ENCODE peak calls at places on chromosomes 3 and 15, in four cellular contexts. A, Z, D and C are unnamed samples.

GRCh38 chr3:9280477-9281219 is 31.2 kb upstream of the SRGAP3 start:
- DNase-seq in A (no peak), Z (no peak), D (no peak), C (peak)

GRCh38 chr3:9111349-9112265 is 137.8 kb downstream of the SRGAP3 start:
- DNase-seq in A (no peak), Z (no peak), D (no peak), C (no peak)

GRCh38 chr15:80693682-80694623 is 1.2 kb upstream of the ABHD17C start:
- DNase-seq in A (no peak), Z (peak), D (no peak), C (peak)

GRCh38 chr15:101489236-101489632 is 273 bp downstream of the PCSK6 start:
- DNase-seq in A (no peak), Z (no peak), D (no peak), C (peak)

GRCh38 chr3:49785565-49786356 is 581 bp downstream of the IP6K1 start:
- DNase-seq in A (no peak), Z (peak), D (no peak), C (peak)

GRCh38 chr15:101463265-101463664 is 26.2 kb downstream of the PCSK6 start:
- DNase-seq in A (no peak), Z (no peak), D (no peak), C (no peak)

GRCh38 chr3:98890181-98890882 is 11.2 kb downstream of the DCBLD2 start:
- DNase-seq in A (no peak), Z (peak), D (no peak), C (no peak)

GRCh38 chr15:74955796-74956647 is 550 bp downstream of the RPP25 start:
- DNase-seq in A (no peak), Z (peak), D (no peak), C (peak)

GRCh38 chr3:68256635-68257034 is 602.2 kb upstream of the SUCLG2 start:
- DNase-seq in A (no peak), Z (no peak), D (no peak), C (no peak)
- TF ChIP-seq CTCF in A (no peak), Z (no peak), D (no peak), C (peak)

GRCh38 chr3:57423335-57423734 is 120.8 kb downstream of the DNAH12 start:
- DNase-seq in A (no peak), Z (no peak), D (no peak), C (no peak)

GRCh38 chr3:57421336-57421735 is 122.8 kb downstream of the DNAH12 start:
- DNase-seq in A (no peak), Z (no peak), D (no peak), C (no peak)

DNA sequence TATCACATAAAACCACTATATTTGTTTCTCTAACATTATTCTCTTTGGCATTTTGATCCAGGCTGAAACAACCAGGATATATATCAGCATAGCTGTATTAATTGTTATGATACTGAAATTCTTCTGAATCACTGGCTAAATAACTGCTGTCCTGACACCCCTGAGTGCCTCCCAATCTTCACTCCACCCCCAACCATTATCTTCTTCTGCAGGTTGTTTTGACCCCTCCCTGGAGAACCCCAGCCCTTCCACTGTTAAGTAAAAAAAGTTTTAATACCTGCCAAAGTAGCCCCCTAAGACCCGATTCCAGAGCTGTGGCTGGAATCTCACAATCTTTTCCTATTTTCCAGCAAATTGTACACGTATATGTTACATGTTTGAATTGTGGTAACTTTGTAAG is 124.1 kb downstream of the DNAH12 start:
- DNase-seq in A (no peak), Z (no peak), D (no peak), C (no peak)
- H3K4me3 ChIP-seq in A (no peak), Z (no peak), D (no peak), C (no peak)

DNA sequence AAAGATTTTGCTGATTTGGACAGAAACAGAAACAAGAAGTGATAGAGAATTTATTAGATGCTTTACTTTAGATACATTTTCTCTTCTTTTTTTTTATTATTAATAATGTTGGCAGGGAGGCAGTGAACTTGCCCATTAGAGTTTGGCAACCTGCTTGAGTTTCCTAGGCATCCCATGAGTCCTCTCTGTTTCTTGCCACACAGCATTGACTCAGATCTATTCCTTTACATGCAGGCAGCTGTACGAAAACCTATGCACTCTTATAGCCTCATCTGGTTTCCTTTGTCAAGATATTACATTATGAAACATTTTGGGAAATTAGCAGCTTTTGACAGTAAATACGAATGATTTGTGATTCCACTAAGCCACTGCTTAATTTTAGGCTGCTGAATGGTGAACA is 23.2 kb downstream of the IL1RAP start:
- DNase-seq in A (no peak), Z (peak), D (no peak), C (no peak)
- TF ChIP-seq CTCF in A (no peak), Z (no peak), D (no peak), C (no peak)

GRCh38 chr15:71451080-71451479 is 335.8 kb downstream of the THSD4 start:
- DNase-seq in A (no peak), Z (no peak), D (no peak), C (no peak)
- H3K4me3 ChIP-seq in A (no peak), Z (no peak), D (no peak), C (no peak)

GRCh38 chr3:185503467-185503975 is 4.7 kb upstream of the TMEM41A start:
- DNase-seq in A (no peak), Z (no peak), D (no peak), C (no peak)

GRCh38 chr3:185507883-185508282 is 9.0 kb upstream of the TMEM41A start:
- DNase-seq in A (no peak), Z (no peak), D (no peak), C (no peak)

GRCh38 chr3:185504636-185505035 is 5.8 kb upstream of the TMEM41A start:
- DNase-seq in A (no peak), Z (no peak), D (no peak), C (no peak)

GRCh38 chr3:185498503-185499396 is at the start of gene TMEM41A:
- DNase-seq in A (peak), Z (peak), D (peak), C (peak)

DNA sequence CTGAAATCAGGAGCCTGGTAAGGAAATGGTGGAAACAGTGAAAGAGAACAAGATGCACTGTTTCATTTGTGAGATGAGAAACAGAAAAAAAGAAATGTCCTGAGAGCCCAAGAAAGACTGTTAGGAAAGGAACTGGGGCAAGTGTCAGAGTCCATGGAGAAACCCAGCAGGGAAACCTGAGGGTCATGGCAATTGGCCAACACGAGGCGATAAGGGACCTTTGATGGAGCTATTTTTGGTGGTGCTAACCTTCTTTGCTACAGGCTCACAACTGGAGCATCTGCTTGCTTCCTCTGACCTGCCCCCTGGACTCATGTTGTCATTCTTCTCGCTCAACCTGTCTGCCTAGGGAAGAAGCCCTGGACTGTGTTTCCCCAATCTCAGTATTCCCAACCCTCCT is 4.2 kb upstream of the TMEM41A start:
- DNase-seq in A (no peak), Z (no peak), D (no peak), C (no peak)
- TF ChIP-seq CTCF in A (no peak), Z (no peak), D (no peak), C (no peak)

GRCh38 chr15:91022832-91023129 is 387 bp upstream of the VPS33B start:
- DNase-seq in A (no peak), Z (no peak), D (no peak), C (no peak)
- H3K4me3 ChIP-seq in A (peak), Z (peak), D (peak), C (peak)